ENCODE peak calls at places on chromosome 20, in ten cellular contexts. One of them, this sample, is unnamed.

GRCh38 chr20:22546344-22546743 is 38.0 kb downstream of the FOXA2 start:
- DNase-seq in PC-3: no peak
- DNase-seq in GM12878: no peak
- DNase-seq in endothelial cell of umbilical vein: no peak
- DNase-seq in MM.1S: no peak
- DNase-seq in H9: no peak
- DNase-seq in GM23338: no peak
- DNase-seq in hepatocyte: no peak
- DNase-seq in fibroblast of lung: no peak
- DNase-seq in SK-N-SH: no peak
- DNase-seq in this sample: no peak

GRCh38 chr20:19936801-19937583 is 80.2 kb upstream of the NAA20 start:
- DNase-seq in PC-3: no peak
- DNase-seq in GM12878: no peak
- DNase-seq in endothelial cell of umbilical vein: peak; percentile 80
- DNase-seq in MM.1S: no peak
- DNase-seq in H9: no peak
- DNase-seq in GM23338: no peak
- DNase-seq in hepatocyte: no peak
- DNase-seq in fibroblast of lung: no peak
- DNase-seq in SK-N-SH: no peak
- DNase-seq in this sample: no peak

GRCh38 chr20:53752971-53753879 is 159.6 kb upstream of the ZNF217 start:
- DNase-seq in PC-3: peak; percentile 95
- DNase-seq in GM12878: no peak
- DNase-seq in endothelial cell of umbilical vein: no peak
- DNase-seq in MM.1S: peak; percentile 40
- DNase-seq in H9: no peak
- DNase-seq in GM23338: peak; percentile 59
- DNase-seq in hepatocyte: no peak
- DNase-seq in fibroblast of lung: no peak
- DNase-seq in SK-N-SH: no peak
- DNase-seq in this sample: peak; percentile 78

GRCh38 chr20:62805711-62806382 is 1.2 kb downstream of the OGFR start:
- DNase-seq in PC-3: no peak
- DNase-seq in GM12878: no peak
- DNase-seq in endothelial cell of umbilical vein: no peak
- DNase-seq in MM.1S: no peak
- DNase-seq in H9: no peak
- DNase-seq in GM23338: no peak
- DNase-seq in hepatocyte: peak; percentile 58
- DNase-seq in fibroblast of lung: peak; percentile 39
- DNase-seq in SK-N-SH: no peak
- DNase-seq in this sample: no peak

GRCh38 chr20:7924692-7925091 is 15.6 kb downstream of the HAO1 start:
- DNase-seq in PC-3: peak; percentile 93
- DNase-seq in GM12878: no peak
- DNase-seq in endothelial cell of umbilical vein: peak; percentile 93
- DNase-seq in MM.1S: no peak
- DNase-seq in H9: no peak
- DNase-seq in GM23338: no peak
- DNase-seq in hepatocyte: peak; percentile 12
- DNase-seq in fibroblast of lung: peak; percentile 82
- DNase-seq in SK-N-SH: no peak
- DNase-seq in this sample: peak; percentile 95

GRCh38 chr20:54122189-54122588 is 51.6 kb downstream of the CYP24A1 start:
- DNase-seq in PC-3: peak; percentile 84
- DNase-seq in GM12878: no peak
- DNase-seq in endothelial cell of umbilical vein: no peak
- DNase-seq in MM.1S: no peak
- DNase-seq in H9: no peak
- DNase-seq in GM23338: no peak
- DNase-seq in hepatocyte: peak; percentile 24
- DNase-seq in fibroblast of lung: peak; percentile 55
- DNase-seq in SK-N-SH: no peak
- DNase-seq in this sample: peak; percentile 79

GRCh38 chr20:4071177-4071723 is 55.9 kb upstream of the RNF24 start:
- DNase-seq in PC-3: no peak
- DNase-seq in GM12878: no peak
- DNase-seq in endothelial cell of umbilical vein: no peak
- DNase-seq in MM.1S: no peak
- DNase-seq in H9: no peak
- DNase-seq in GM23338: no peak
- DNase-seq in hepatocyte: no peak
- DNase-seq in fibroblast of lung: peak; percentile 49
- DNase-seq in SK-N-SH: no peak
- DNase-seq in this sample: no peak

GRCh38 chr20:37285664-37286374 is 3.6 kb upstream of the MANBAL start:
- DNase-seq in PC-3: no peak
- DNase-seq in GM12878: no peak
- DNase-seq in endothelial cell of umbilical vein: no peak
- DNase-seq in MM.1S: no peak
- DNase-seq in H9: no peak
- DNase-seq in GM23338: no peak
- DNase-seq in hepatocyte: no peak
- DNase-seq in fibroblast of lung: no peak
- DNase-seq in SK-N-SH: no peak
- DNase-seq in this sample: no peak

GRCh38 chr20:341682-342081 is 5.2 kb upstream of the NRSN2 start:
- DNase-seq in PC-3: peak; percentile 99
- DNase-seq in GM12878: no peak
- DNase-seq in endothelial cell of umbilical vein: peak; percentile 62
- DNase-seq in MM.1S: no peak
- DNase-seq in H9: no peak
- DNase-seq in GM23338: no peak
- DNase-seq in hepatocyte: peak; percentile 42
- DNase-seq in fibroblast of lung: peak; percentile 88
- DNase-seq in SK-N-SH: no peak
- DNase-seq in this sample: peak; percentile 81

DNA sequence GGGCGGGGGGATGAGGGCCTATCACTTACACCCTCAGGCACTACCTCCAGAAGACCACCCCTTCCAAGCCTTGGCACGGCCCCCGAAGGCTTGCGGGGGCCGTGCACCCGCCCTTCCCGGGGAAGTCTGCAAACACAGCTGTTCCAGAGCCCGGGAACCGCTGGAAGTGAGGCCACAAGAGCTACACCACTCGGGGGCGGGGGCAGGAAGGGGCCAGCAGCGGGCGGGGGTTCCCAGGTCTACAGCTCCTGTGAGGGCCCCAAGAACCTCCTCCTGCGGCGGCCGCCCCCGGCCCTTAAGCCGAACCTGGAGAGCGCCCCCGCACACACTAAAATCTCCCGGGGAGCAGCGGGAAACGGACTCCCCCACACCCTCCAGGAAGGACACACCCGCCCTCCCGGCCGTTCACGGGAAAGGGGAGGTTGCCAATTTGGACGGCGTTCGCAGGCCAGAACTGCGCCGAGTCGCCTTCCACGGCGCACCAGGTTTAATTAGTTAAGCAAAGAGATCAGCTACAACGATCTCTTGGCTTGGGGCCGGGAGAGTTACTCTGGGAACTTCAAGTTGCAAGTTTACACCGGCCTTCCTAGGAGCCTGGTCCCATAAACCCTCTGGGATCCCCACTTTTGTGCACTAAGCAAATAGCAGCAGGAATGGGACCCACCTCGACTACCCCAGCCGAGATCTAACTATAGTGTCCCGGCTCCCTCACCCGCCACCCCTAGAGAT is 1.8 kb downstream of the JAG1 start:
- DNase-seq in PC-3: peak; percentile 63
- DNase-seq in GM12878: no peak
- DNase-seq in endothelial cell of umbilical vein: peak; percentile 51
- DNase-seq in MM.1S: peak; percentile 44
- DNase-seq in H9: peak; percentile 56
- DNase-seq in GM23338: peak; percentile 72
- DNase-seq in hepatocyte: peak; percentile 76
- DNase-seq in fibroblast of lung: peak; percentile 72
- DNase-seq in SK-N-SH: peak; percentile 48
- DNase-seq in this sample: no peak
- H2AFZ ChIP-seq in PC-3: no peak overlapping the region
- H2AFZ ChIP-seq in GM12878: peak overlapping the region; percentile 56
- H2AFZ ChIP-seq in endothelial cell of umbilical vein: peak overlapping the region; percentile 30
- H2AFZ ChIP-seq in MM.1S: peak overlapping the region; percentile 65
- H2AFZ ChIP-seq in H9: no peak overlapping the region
- H2AFZ ChIP-seq in GM23338: no peak overlapping the region
- H2AFZ ChIP-seq in hepatocyte: peak overlapping the region; percentile 40
- H2AFZ ChIP-seq in fibroblast of lung: peak overlapping the region; percentile 65
- H2AFZ ChIP-seq in SK-N-SH: no peak overlapping the region
- H2AFZ ChIP-seq in this sample: peak overlapping the region; percentile 43

GRCh38 chr20:41203660-41204059 is 66.3 kb downstream of the PLCG1 start:
- DNase-seq in PC-3: no peak
- DNase-seq in GM12878: no peak
- DNase-seq in endothelial cell of umbilical vein: no peak
- DNase-seq in MM.1S: no peak
- DNase-seq in H9: no peak
- DNase-seq in GM23338: no peak
- DNase-seq in hepatocyte: no peak
- DNase-seq in fibroblast of lung: no peak
- DNase-seq in SK-N-SH: no peak
- DNase-seq in this sample: no peak

GRCh38 chr20:41204304-41205265 is 67.2 kb downstream of the PLCG1 start:
- DNase-seq in PC-3: no peak
- DNase-seq in GM12878: no peak
- DNase-seq in endothelial cell of umbilical vein: no peak
- DNase-seq in MM.1S: no peak
- DNase-seq in H9: no peak
- DNase-seq in GM23338: no peak
- DNase-seq in hepatocyte: no peak
- DNase-seq in fibroblast of lung: no peak
- DNase-seq in SK-N-SH: no peak
- DNase-seq in this sample: no peak

GRCh38 chr20:41200446-41201202 is 63.3 kb downstream of the PLCG1 start:
- DNase-seq in PC-3: no peak
- DNase-seq in GM12878: no peak
- DNase-seq in endothelial cell of umbilical vein: peak; percentile 87
- DNase-seq in MM.1S: no peak
- DNase-seq in H9: no peak
- DNase-seq in GM23338: no peak
- DNase-seq in hepatocyte: no peak
- DNase-seq in fibroblast of lung: no peak
- DNase-seq in SK-N-SH: no peak
- DNase-seq in this sample: no peak

GRCh38 chr20:41202426-41202825 is 65.1 kb downstream of the PLCG1 start:
- DNase-seq in PC-3: no peak
- DNase-seq in GM12878: no peak
- DNase-seq in endothelial cell of umbilical vein: no peak
- DNase-seq in MM.1S: no peak
- DNase-seq in H9: no peak
- DNase-seq in GM23338: no peak
- DNase-seq in hepatocyte: no peak
- DNase-seq in fibroblast of lung: no peak
- DNase-seq in SK-N-SH: no peak
- DNase-seq in this sample: no peak

DNA sequence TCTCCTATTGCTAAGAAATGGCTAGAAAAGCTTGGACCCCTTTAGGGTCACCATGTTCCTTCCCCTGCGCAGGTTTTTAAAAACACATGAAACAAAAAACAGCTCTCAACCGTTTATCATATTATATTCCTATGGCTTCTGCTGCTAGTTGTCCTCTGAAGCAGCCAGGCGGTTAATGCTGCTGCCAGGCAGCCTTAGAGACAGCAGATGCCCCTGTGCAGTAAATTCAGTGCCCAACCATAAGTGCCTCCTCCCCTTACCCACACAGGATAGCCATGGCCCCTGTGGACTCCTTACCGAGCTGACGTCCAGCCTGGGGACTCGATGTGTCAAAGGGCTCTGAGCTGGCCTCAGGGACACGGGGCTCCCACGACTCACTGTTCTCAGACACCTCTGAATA is 64.4 kb downstream of the PLCG1 start:
- DNase-seq in PC-3: no peak
- DNase-seq in GM12878: no peak
- DNase-seq in endothelial cell of umbilical vein: no peak
- DNase-seq in MM.1S: no peak
- DNase-seq in H9: no peak
- DNase-seq in GM23338: no peak
- DNase-seq in hepatocyte: no peak
- DNase-seq in fibroblast of lung: no peak
- DNase-seq in SK-N-SH: no peak
- DNase-seq in this sample: no peak
- H3K79me2 ChIP-seq in PC-3: no peaks in the 10 kb centered on the region
- H3K79me2 ChIP-seq in GM12878: no peaks in the 10 kb centered on the region
- H3K79me2 ChIP-seq in endothelial cell of umbilical vein: no peaks in the 10 kb centered on the region
- H3K79me2 ChIP-seq in MM.1S: peaks cover under 1% of the 10 kb centered on the region
- H3K79me2 ChIP-seq in H9: no peaks in the 10 kb centered on the region
- H3K79me2 ChIP-seq in GM23338: no peaks in the 10 kb centered on the region
- H3K79me2 ChIP-seq in hepatocyte: no peaks in the 10 kb centered on the region
- H3K79me2 ChIP-seq in fibroblast of lung: peaks cover 2% of the 10 kb centered on the region
- H3K79me2 ChIP-seq in SK-N-SH: peaks cover 8% of the 10 kb centered on the region
- H3K79me2 ChIP-seq in this sample: no peaks in the 10 kb centered on the region

GRCh38 chr20:17775600-17775999 is 75.8 kb downstream of the BANF2 start:
- DNase-seq in PC-3: no peak
- DNase-seq in GM12878: no peak
- DNase-seq in endothelial cell of umbilical vein: no peak
- DNase-seq in MM.1S: no peak
- DNase-seq in H9: no peak
- DNase-seq in GM23338: no peak
- DNase-seq in hepatocyte: no peak
- DNase-seq in fibroblast of lung: no peak
- DNase-seq in SK-N-SH: no peak
- DNase-seq in this sample: no peak

GRCh38 chr20:17768267-17768666 is 68.5 kb downstream of the BANF2 start:
- DNase-seq in PC-3: no peak
- DNase-seq in GM12878: no peak
- DNase-seq in endothelial cell of umbilical vein: no peak
- DNase-seq in MM.1S: no peak
- DNase-seq in H9: no peak
- DNase-seq in GM23338: no peak
- DNase-seq in hepatocyte: no peak
- DNase-seq in fibroblast of lung: no peak
- DNase-seq in SK-N-SH: no peak
- DNase-seq in this sample: no peak

GRCh38 chr20:17767624-17768023 is 67.9 kb downstream of the BANF2 start:
- DNase-seq in PC-3: no peak
- DNase-seq in GM12878: no peak
- DNase-seq in endothelial cell of umbilical vein: no peak
- DNase-seq in MM.1S: no peak
- DNase-seq in H9: no peak
- DNase-seq in GM23338: no peak
- DNase-seq in hepatocyte: no peak
- DNase-seq in fibroblast of lung: no peak
- DNase-seq in SK-N-SH: no peak
- DNase-seq in this sample: no peak

GRCh38 chr20:17771206-17772004 is 71.6 kb downstream of the BANF2 start:
- DNase-seq in PC-3: no peak
- DNase-seq in GM12878: no peak
- DNase-seq in endothelial cell of umbilical vein: peak; percentile 13
- DNase-seq in MM.1S: no peak
- DNase-seq in H9: no peak
- DNase-seq in GM23338: no peak
- DNase-seq in hepatocyte: peak; percentile 23
- DNase-seq in fibroblast of lung: no peak
- DNase-seq in SK-N-SH: no peak
- DNase-seq in this sample: no peak

GRCh38 chr20:17772005-17772343 is 72.2 kb downstream of the BANF2 start:
- DNase-seq in PC-3: no peak
- DNase-seq in GM12878: no peak
- DNase-seq in endothelial cell of umbilical vein: no peak
- DNase-seq in MM.1S: no peak
- DNase-seq in H9: no peak
- DNase-seq in GM23338: no peak
- DNase-seq in hepatocyte: no peak
- DNase-seq in fibroblast of lung: no peak
- DNase-seq in SK-N-SH: no peak
- DNase-seq in this sample: no peak
- H2AFZ ChIP-seq in PC-3: no peak overlapping the region
- H2AFZ ChIP-seq in GM12878: no peak overlapping the region
- H2AFZ ChIP-seq in endothelial cell of umbilical vein: no peak overlapping the region
- H2AFZ ChIP-seq in MM.1S: no peak overlapping the region
- H2AFZ ChIP-seq in H9: no peak overlapping the region
- H2AFZ ChIP-seq in GM23338: peak overlapping the region; percentile 80
- H2AFZ ChIP-seq in hepatocyte: no peak overlapping the region
- H2AFZ ChIP-seq in fibroblast of lung: no peak overlapping the region
- H2AFZ ChIP-seq in SK-N-SH: no peak overlapping the region
- H2AFZ ChIP-seq in this sample: no peak overlapping the region

GRCh38 chr20:50520222-50520877 is 10.2 kb downstream of the PTPN1 start:
- DNase-seq in PC-3: no peak
- DNase-seq in GM12878: no peak
- DNase-seq in endothelial cell of umbilical vein: no peak
- DNase-seq in MM.1S: no peak
- DNase-seq in H9: no peak
- DNase-seq in GM23338: no peak
- DNase-seq in hepatocyte: no peak
- DNase-seq in fibroblast of lung: no peak
- DNase-seq in SK-N-SH: no peak
- DNase-seq in this sample: no peak
- H3K79me2 ChIP-seq in PC-3: peaks cover 96% of the 10 kb centered on the region
- H3K79me2 ChIP-seq in GM12878: peaks cover 97% of the 10 kb centered on the region
- H3K79me2 ChIP-seq in endothelial cell of umbilical vein: peaks cover 93% of the 10 kb centered on the region
- H3K79me2 ChIP-seq in MM.1S: peaks cover 87% of the 10 kb centered on the region
- H3K79me2 ChIP-seq in H9: peaks cover 9% of the 10 kb centered on the region
- H3K79me2 ChIP-seq in GM23338: peaks cover 100% of the 10 kb centered on the region
- H3K79me2 ChIP-seq in hepatocyte: peaks cover 100% of the 10 kb centered on the region
- H3K79me2 ChIP-seq in fibroblast of lung: peaks cover 93% of the 10 kb centered on the region
- H3K79me2 ChIP-seq in SK-N-SH: peaks cover 100% of the 10 kb centered on the region
- H3K79me2 ChIP-seq in this sample: peaks cover 100% of the 10 kb centered on the region

This sample was measured in astrocyte.